ENCODE peak calls at places on chromosomes 6 and 20, in five cellular contexts. G, Q, P, O and X are unnamed samples.

GRCh38 chr20:36569847-36570429 is 3.5 kb upstream of the TGIF2 start:
- DNase-seq in P (no peak), O (no peak), G (no peak), Q (peak; percentile 56), X (no peak)

GRCh38 chr6:142952614-142953013 is 7.6 kb upstream of the HIVEP2 start:
- DNase-seq in G (no peak), Q (no peak), O (no peak), P (no peak), X (no peak)

GRCh38 chr6:54112171-54112650 is 968 bp downstream of the MLIP start:
- DNase-seq in G (no peak), P (no peak), Q (no peak), O (no peak), X (no peak)

GRCh38 chr6:56955171-56956155 is 556 bp downstream of the BEND6 start:
- DNase-seq in P (peak; percentile 62), O (peak; percentile 90), G (peak; percentile 83), Q (peak; percentile 87), X (peak; percentile 67)

GRCh38 chr6:7773322-7773721 is 47.4 kb downstream of the BMP6 start:
- DNase-seq in P (no peak), O (no peak), G (no peak), Q (no peak), X (no peak)

GRCh38 chr6:125867483-125867935 is 76.7 kb downstream of the NCOA7 start:
- DNase-seq in Q (no peak), O (peak; percentile 53), P (no peak), G (peak; percentile 24), X (peak; percentile 37)

GRCh38 chr20:63624486-63624885 is 2.4 kb downstream of the GMEB2 start:
- DNase-seq in Q (no peak), P (no peak), O (no peak), G (peak; percentile 80), X (no peak)

GRCh38 chr20:24785141-24785924 is 163.7 kb upstream of the CST7 start:
- DNase-seq in P (no peak), G (no peak), Q (no peak), O (no peak), X (no peak)

GRCh38 chr6:137222376-137222775 is 3.2 kb upstream of the IFNGR1 start:
- DNase-seq in P (no peak), O (no peak), Q (no peak), G (no peak), X (no peak)

GRCh38 chr6:16391451-16391912 is 153.1 kb downstream of the GMPR start:
- DNase-seq in Q (no peak), G (no peak), O (no peak), P (no peak), X (no peak)

GRCh38 chr6:37242429-37243052 is 15.0 kb upstream of the TBC1D22B start:
- DNase-seq in Q (peak; percentile 59), P (no peak), O (no peak), G (peak; percentile 82), X (peak; percentile 90)

GRCh38 chr20:36098364-36098763 is 56.2 kb upstream of the EPB41L1 start:
- DNase-seq in P (peak; percentile 67), G (no peak), O (no peak), Q (no peak), X (no peak)

GRCh38 chr6:13472976-13473645 is 14.3 kb downstream of the GFOD1 start:
- DNase-seq in Q (peak; percentile 15), P (no peak), O (no peak), G (no peak), X (no peak)

GRCh38 chr6:118580585-118581419 is 32.7 kb downstream of the PLN start:
- DNase-seq in G (peak; percentile 75), P (no peak), Q (peak; percentile 40), O (peak; percentile 15), X (peak; percentile 13)

GRCh38 chr6:110656492-110656891 is 158.8 kb downstream of the CDK19 start:
- DNase-seq in P (no peak), Q (no peak), G (peak; percentile 60), O (no peak), X (no peak)

GRCh38 chr6:157760589-157761330 is 62.3 kb upstream of the SNX9 start:
- DNase-seq in G (no peak), Q (no peak), O (no peak), P (no peak), X (no peak)

GRCh38 chr6:43076928-43077809 is 1.1 kb downstream of the PTK7 start:
- DNase-seq in Q (no peak), O (no peak), G (peak; percentile 50), P (no peak), X (no peak)

GRCh38 chr6:165715428-165715827 is 52.4 kb upstream of the PDE10A start:
- DNase-seq in G (no peak), P (no peak), O (no peak), Q (no peak), X (no peak)

GRCh38 chr6:35786810-35787209 is 6.0 kb downstream of the CLPSL1 start:
- DNase-seq in Q (no peak), G (no peak), O (no peak), P (no peak), X (no peak)

GRCh38 chr6:160069050-160069454 is 52.6 kb upstream of the SLC22A1 start:
- DNase-seq in O (no peak), P (peak; percentile 64), Q (no peak), G (no peak), X (no peak)

GRCh38 chr6:134589512-134589911 is 271.6 kb upstream of the SGK1 start:
- DNase-seq in Q (no peak), O (peak; percentile 15), P (no peak), G (no peak), X (peak; percentile 67)

GRCh38 chr6:126267621-126268020 is 72.3 kb upstream of the CENPW start:
- DNase-seq in O (no peak), P (no peak), Q (no peak), G (no peak), X (no peak)

GRCh38 chr20:14860410-14860814 is 523.0 kb upstream of the FLRT3 start:
- DNase-seq in O (peak; percentile 58), G (peak; percentile 16), Q (no peak), P (no peak), X (peak; percentile 69)

GRCh38 chr6:107635058-107635515 is 145.2 kb downstream of the SOBP start:
- DNase-seq in O (no peak), P (no peak), Q (no peak), G (no peak), X (no peak)
- H3K4me2 ChIP-seq in O (peak overlapping the region; percentile 25), P (no peak overlapping the region), Q (no peak overlapping the region), G (no peak overlapping the region), X (no peak overlapping the region)

GRCh38 chr20:61355096-61355495 is 103.0 kb downstream of the CDH4 start:
- DNase-seq in Q (no peak), O (no peak), G (no peak), P (no peak), X (no peak)

GRCh38 chr20:61353996-61354390 is 101.9 kb downstream of the CDH4 start:
- DNase-seq in O (no peak), P (no peak), G (no peak), Q (no peak), X (no peak)

GRCh38 chr20:61352381-61353260 is 100.6 kb downstream of the CDH4 start:
- DNase-seq in G (no peak), P (no peak), O (no peak), Q (no peak), X (no peak)

GRCh38 chr20:61354501-61354900 is 102.4 kb downstream of the CDH4 start:
- DNase-seq in Q (no peak), G (no peak), O (no peak), P (no peak), X (no peak)

DNA sequence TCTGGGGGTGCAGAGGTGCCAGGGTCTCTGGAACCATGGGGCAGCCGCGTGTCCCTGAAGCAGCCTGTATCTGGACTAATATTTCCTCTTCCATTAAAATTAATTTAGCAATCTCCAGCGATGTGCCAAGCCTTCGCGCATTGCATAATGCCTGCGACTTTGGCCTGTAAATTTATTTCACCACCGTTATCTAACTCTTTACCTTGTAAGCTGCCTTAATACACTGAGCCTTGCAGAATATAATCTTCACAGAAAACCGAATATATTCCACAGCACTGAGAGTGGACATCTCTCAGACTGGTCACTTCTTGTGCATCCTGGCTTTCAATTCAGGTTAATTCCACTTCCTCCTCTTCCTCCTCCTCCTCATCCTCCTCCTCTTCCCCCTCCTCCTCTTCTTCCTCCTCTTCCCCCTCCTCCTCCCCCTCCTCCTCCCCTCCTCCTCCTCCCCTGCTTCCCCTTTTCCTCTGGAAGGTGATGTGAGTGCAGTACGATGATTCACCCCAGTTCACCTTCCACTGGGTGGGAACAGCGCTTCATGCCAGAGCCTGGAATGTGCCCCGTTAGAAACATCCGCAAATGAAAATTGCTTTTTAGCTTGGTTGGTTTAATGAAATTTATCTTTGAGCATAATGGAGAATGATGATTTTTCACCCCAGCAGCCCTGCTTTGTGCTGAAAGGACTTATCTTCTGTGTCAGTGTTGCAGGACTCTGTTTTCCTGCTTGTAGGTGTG is 101.4 kb downstream of the CDH4 start:
- DNase-seq in Q (no peak), O (no peak), P (no peak), G (no peak), X (no peak)
- TF ChIP-seq KDM1A in Q (no peak), O (no peak), P (no peak), G (no peak), X (no peak)

GRCh38 chr6:10547809-10548208 is 26.7 kb downstream of the GCNT2 start:
- DNase-seq in G (no peak), P (no peak), Q (no peak), O (no peak), X (no peak)

GRCh38 chr6:10541591-10541990 is 20.4 kb downstream of the GCNT2 start:
- DNase-seq in Q (no peak), P (no peak), O (no peak), G (no peak), X (no peak)

GRCh38 chr6:10542135-10542689 is 21.1 kb downstream of the GCNT2 start:
- DNase-seq in P (no peak), Q (no peak), O (no peak), G (no peak), X (no peak)

GRCh38 chr6:10543488-10543887 is 22.3 kb downstream of the GCNT2 start:
- DNase-seq in P (no peak), Q (no peak), O (no peak), G (no peak), X (no peak)

GRCh38 chr6:10545482-10545881 is 24.3 kb downstream of the GCNT2 start:
- DNase-seq in O (no peak), Q (no peak), G (no peak), P (no peak), X (no peak)
- H3K4me2 ChIP-seq in O (no peak overlapping the region), Q (no peak overlapping the region), G (no peak overlapping the region), P (no peak overlapping the region), X (no peak overlapping the region)

GRCh38 chr6:163310096-163310972 is 104.2 kb upstream of the QKI start:
- DNase-seq in Q (no peak), G (no peak), P (no peak), O (no peak), X (no peak)

GRCh38 chr6:163310973-163311383 is 103.5 kb upstream of the QKI start:
- DNase-seq in G (no peak), O (no peak), P (no peak), Q (no peak), X (no peak)

GRCh38 chr6:163313981-163314380 is 100.5 kb upstream of the QKI start:
- DNase-seq in O (no peak), Q (no peak), P (no peak), G (no peak), X (no peak)

GRCh38 chr6:163309491-163310026 is 105.0 kb upstream of the QKI start:
- DNase-seq in O (no peak), P (no peak), Q (no peak), G (no peak), X (no peak)

DNA sequence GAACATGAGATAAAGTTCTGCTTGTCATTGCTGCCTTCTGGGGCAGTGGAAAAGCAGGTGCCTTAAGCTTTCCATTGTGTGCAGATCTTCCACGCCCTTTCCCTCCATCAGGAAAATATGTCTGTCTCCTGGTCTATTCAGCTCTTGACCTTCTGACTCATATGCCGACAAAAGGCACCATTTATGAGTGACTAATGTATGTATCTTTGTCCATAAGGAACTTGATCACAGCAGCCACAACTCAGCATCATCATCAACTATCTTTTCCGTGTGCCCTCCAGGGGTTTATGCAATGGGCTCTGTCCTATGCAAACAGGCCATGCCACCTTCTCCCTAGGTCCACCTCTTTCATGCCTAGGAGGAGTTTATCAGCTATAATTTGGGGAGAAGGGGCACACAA is 102.7 kb upstream of the QKI start:
- DNase-seq in G (peak; percentile 33), P (no peak), O (no peak), Q (no peak), X (peak; percentile 79)
- TF ChIP-seq KDM1A in G (no peak), P (no peak), O (no peak), Q (no peak), X (no peak)